ENCODE peak calls at places on chromosomes 11 and 22, in four cellular contexts. J is pancreas, H is H1, A is sigmoid colon. W is an unnamed sample.

GRCh38 chr22:21567456-21568206 is at the start of gene UBE2L3:
- DNase-seq in J (peak; percentile 89), A (peak; percentile 88), H (peak; percentile 49), W (peak; percentile 57)

GRCh38 chr22:19750666-19751490 is 9.7 kb upstream of the TBX1 start:
- DNase-seq in J (no peak), H (no peak), A (no peak), W (no peak)

GRCh38 chr11:117097567-117098268 is 510 bp downstream of the SIK3 start:
- DNase-seq in H (no peak), A (peak; percentile 77), J (peak; percentile 81), W (no peak)

GRCh38 chr11:13141731-13142724 is 132.9 kb downstream of the RASSF10 start:
- DNase-seq in A (no peak), J (no peak), H (no peak), W (no peak)

GRCh38 chr11:72380132-72380503 is 54.2 kb downstream of the CLPB start:
- DNase-seq in A (no peak), J (no peak), H (no peak), W (no peak)

GRCh38 chr11:48172818-48173609 is 43.6 kb upstream of the OR4B1 start:
- DNase-seq in J (peak; percentile 83), A (no peak), H (peak; percentile 44), W (peak; percentile 62)

GRCh38 chr11:72676874-72677341 is 2.7 kb upstream of the PDE2A start:
- DNase-seq in H (no peak), A (no peak), J (peak; percentile 88), W (peak; percentile 79)

GRCh38 chr11:64181506-64182411 is 4.2 kb upstream of the STIP1 start:
- DNase-seq in J (peak; percentile 86), H (peak; percentile 36), A (peak; percentile 98), W (no peak)

GRCh38 chr22:20530368-20531153 is 23.2 kb downstream of the MED15 start:
- DNase-seq in H (no peak), J (no peak), A (no peak), W (no peak)

GRCh38 chr11:69648679-69649575 is 8.0 kb downstream of the CCND1 start:
- DNase-seq in J (peak; percentile 46), H (no peak), A (peak; percentile 60), W (no peak)

GRCh38 chr11:45182902-45183301 is 36.5 kb downstream of the PRDM11 start:
- DNase-seq in A (peak; percentile 65), H (no peak), J (no peak), W (no peak)

GRCh38 chr11:60978546-60979380 is 7.3 kb downstream of the CD6 start:
- DNase-seq in H (no peak), J (no peak), A (no peak), W (no peak)

GRCh38 chr11:64897381-64898075 is 19.1 kb upstream of the EHD1 start:
- DNase-seq in A (no peak), J (no peak), H (no peak), W (no peak)

GRCh38 chr11:123493393-123494063 is 63.5 kb downstream of the GRAMD1B start:
- DNase-seq in A (no peak), J (no peak), H (peak; percentile 25), W (no peak)

GRCh38 chr11:126346586-126346940 is 8.9 kb upstream of the ST3GAL4 start:
- DNase-seq in J (no peak), A (no peak), H (no peak), W (no peak)

GRCh38 chr11:71189768-71190315 is 62.5 kb downstream of the SHANK2 start:
- DNase-seq in H (no peak), A (peak; percentile 40), J (peak; percentile 29), W (no peak)

GRCh38 chr11:104547996-104548661 is 350.1 kb downstream of the CASP12 start:
- DNase-seq in J (no peak), A (no peak), H (no peak), W (no peak)

GRCh38 chr22:27525711-27526110 is 275.8 kb downstream of the MN1 start:
- DNase-seq in H (no peak), A (no peak), J (no peak), W (no peak)

GRCh38 chr11:1504164-1504563 is 17.6 kb upstream of the MOB2 start:
- DNase-seq in A (no peak), H (no peak), J (no peak), W (no peak)

GRCh38 chr22:40043086-40043485 is 48.3 kb downstream of the FAM83F start:
- DNase-seq in A (peak; percentile 76), H (no peak), J (no peak), W (no peak)

GRCh38 chr11:130371004-130371590 is 56.4 kb upstream of the ZBTB44 start:
- DNase-seq in J (no peak), H (no peak), A (no peak), W (no peak)

GRCh38 chr11:8812438-8812837 is 98.6 kb upstream of the AKIP1 start:
- DNase-seq in J (no peak), H (no peak), A (peak; percentile 80), W (no peak)

GRCh38 chr11:93905384-93905783 is 55.0 kb upstream of the VSTM5 start:
- DNase-seq in H (no peak), J (no peak), A (no peak), W (no peak)

GRCh38 chr11:69921429-69922014 is 102.3 kb upstream of the FGF3 start:
- DNase-seq in A (peak; percentile 57), H (no peak), J (no peak), W (no peak)

GRCh38 chr11:3165916-3166267 is 782 bp upstream of the OSBPL5 start:
- DNase-seq in J (no peak), A (no peak), H (no peak), W (no peak)

GRCh38 chr11:69293087-69293486 is 868 bp upstream of the MYEOV start:
- DNase-seq in H (peak; percentile 23), J (peak; percentile 43), A (no peak), W (no peak)

GRCh38 chr11:102197759-102198158 is 87.5 kb downstream of the YAP1 start:
- DNase-seq in A (no peak), H (peak; percentile 79), J (no peak), W (peak; percentile 86)

GRCh38 chr11:3093281-3094191 is 36.3 kb upstream of the CARS1 start:
- DNase-seq in A (peak; percentile 64), H (no peak), J (peak; percentile 52), W (no peak)

GRCh38 chr11:35337136-35337918 is 82.0 kb downstream of the SLC1A2 start:
- DNase-seq in H (no peak), J (no peak), A (no peak), W (no peak)

GRCh38 chr22:49240016-49240380 is 587.7 kb downstream of the BRD1 start:
- DNase-seq in J (no peak), H (no peak), A (no peak), W (no peak)

GRCh38 chr11:79940165-79940564 is 499.3 kb upstream of the TENM4 start:
- DNase-seq in J (no peak), H (no peak), A (no peak), W (no peak)

GRCh38 chr11:83249445-83249844 is 36.7 kb downstream of the CCDC90B start:
- DNase-seq in H (no peak), J (no peak), A (no peak), W (no peak)

GRCh38 chr22:40951795-40952602 is 821 bp downstream of the RBX1 start:
- DNase-seq in A (no peak), H (no peak), J (no peak), W (no peak)

GRCh38 chr22:40031766-40032470 is 37.2 kb downstream of the FAM83F start:
- DNase-seq in J (no peak), H (no peak), A (peak; percentile 62), W (no peak)

GRCh38 chr11:78796956-78797355 is 222.3 kb upstream of the NARS2 start:
- DNase-seq in J (no peak), H (no peak), A (no peak), W (no peak)

GRCh38 chr22:47398491-47398890 is 636.0 kb downstream of the TBC1D22A start:
- DNase-seq in A (no peak), H (no peak), J (no peak), W (no peak)
- H3K4me3 ChIP-seq in A (no peak overlapping the region), H (no peak overlapping the region), J (no peak overlapping the region), W (no peak overlapping the region)

GRCh38 chr11:128455766-128456165 is 131.6 kb downstream of the ETS1 start:
- DNase-seq in H (no peak), J (no peak), A (no peak), W (no peak)

GRCh38 chr11:128451651-128452470 is 135.5 kb downstream of the ETS1 start:
- DNase-seq in J (peak; percentile 71), A (peak; percentile 81), H (no peak), W (no peak)

GRCh38 chr11:128456566-128457268 is 130.6 kb downstream of the ETS1 start:
- DNase-seq in J (no peak), H (no peak), A (no peak), W (no peak)

GRCh38 chr11:128450882-128451647 is 136.3 kb downstream of the ETS1 start:
- DNase-seq in J (no peak), H (no peak), A (no peak), W (no peak)

DNA sequence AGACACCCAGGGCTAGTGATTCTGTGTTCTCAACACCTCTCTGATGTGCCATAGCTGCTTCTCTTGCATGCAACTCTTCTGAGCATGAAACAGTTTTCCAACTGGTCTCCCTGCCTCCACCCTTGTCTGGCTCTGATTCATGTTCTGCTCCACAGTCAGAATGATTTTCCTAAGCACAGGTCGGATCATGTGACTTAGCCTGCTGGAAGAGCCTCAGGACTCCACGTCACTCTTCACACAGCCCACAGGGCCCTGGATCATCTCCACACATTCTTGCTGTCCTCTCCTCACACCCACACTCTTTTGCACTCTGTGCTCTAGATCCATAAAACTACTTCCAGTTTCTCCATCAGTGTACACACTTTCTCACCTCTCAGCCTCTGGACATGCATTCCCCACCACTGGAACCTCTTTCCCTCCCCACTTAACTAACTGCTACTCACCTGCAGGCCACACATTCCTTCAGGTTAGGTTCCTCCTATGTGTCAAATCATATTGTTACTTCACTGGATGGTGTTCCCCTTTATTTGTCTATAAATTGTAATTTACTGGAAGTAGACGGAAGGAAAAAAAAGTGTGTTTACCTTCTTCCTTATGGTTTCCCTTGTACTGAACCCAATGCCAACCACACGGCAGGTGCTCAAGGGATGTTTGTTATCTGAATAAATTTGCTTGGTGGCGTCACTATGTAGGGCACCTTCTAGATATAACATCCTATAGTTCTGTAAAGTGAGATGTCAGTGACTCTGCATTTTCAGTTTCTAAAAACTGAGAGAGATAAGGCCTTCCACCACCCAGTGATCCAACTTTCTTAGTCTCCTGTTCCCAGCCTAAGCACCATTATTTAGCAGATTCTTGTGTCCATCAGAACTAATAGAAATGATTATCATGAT is 133.7 kb downstream of the ETS1 start:
- DNase-seq in J (no peak), A (peak; percentile 91), H (no peak), W (no peak)
- H3K4me1 ChIP-seq in J (peaks cover 14% of the 10 kb centered on the region), A (peaks cover 28% of the 10 kb centered on the region), H (peaks cover 3% of the 10 kb centered on the region), W (no peaks in the 10 kb centered on the region)

GRCh38 chr11:11558352-11558751 is 63.5 kb downstream of the GALNT18 start:
- DNase-seq in H (no peak), J (no peak), A (no peak), W (no peak)
- H3K4me3 ChIP-seq in H (no peak overlapping the region), J (no peak overlapping the region), A (no peak overlapping the region), W (no peak overlapping the region)

GRCh38 chr11:208917-209260 is 1.4 kb downstream of the RIC8A start:
- DNase-seq in J (no peak), H (no peak), A (no peak), W (no peak)
- H3K4me1 ChIP-seq in J (peaks cover 29% of the 10 kb centered on the region), H (peaks cover 4% of the 10 kb centered on the region), A (peaks cover 51% of the 10 kb centered on the region), W (peaks cover 26% of the 10 kb centered on the region)